ENCODE peak calls at places on chromosomes 2 and 18, in five cellular contexts. One of them, this sample, is unnamed. For H3K4me1, the result is how much of the 10 kb centered on the place peaks cover.

GRCh38 chr18:48545690-48546365 is 7.0 kb downstream of the CTIF start:
- DNase-seq in lung: peak
- DNase-seq in right lobe of liver: peak
- DNase-seq in upper lobe of right lung: peak
- DNase-seq in astrocyte: peak
- DNase-seq in this sample: no peak

GRCh38 chr18:74115046-74115445 is 32.6 kb downstream of the FBXO15 start:
- DNase-seq in lung: no peak
- DNase-seq in astrocyte: peak
- DNase-seq in upper lobe of right lung: no peak
- DNase-seq in right lobe of liver: no peak
- DNase-seq in this sample: no peak

GRCh38 chr2:168462543-168463045 is 6.5 kb downstream of the CERS6 start:
- DNase-seq in right lobe of liver: no peak
- DNase-seq in upper lobe of right lung: no peak
- DNase-seq in astrocyte: no peak
- DNase-seq in lung: no peak
- DNase-seq in this sample: no peak

GRCh38 chr2:218230882-218231281 is 13.9 kb downstream of the ARPC2 start:
- DNase-seq in upper lobe of right lung: no peak
- DNase-seq in astrocyte: peak
- DNase-seq in right lobe of liver: no peak
- DNase-seq in lung: no peak
- DNase-seq in this sample: no peak

GRCh38 chr2:161354106-161354505 is 45.9 kb downstream of the PSMD14 start:
- DNase-seq in astrocyte: no peak
- DNase-seq in upper lobe of right lung: no peak
- DNase-seq in lung: no peak
- DNase-seq in right lobe of liver: no peak
- DNase-seq in this sample: no peak

GRCh38 chr2:149994057-149994728 is 406.6 kb upstream of the MMADHC start:
- DNase-seq in right lobe of liver: no peak
- DNase-seq in astrocyte: peak
- DNase-seq in lung: peak
- DNase-seq in upper lobe of right lung: no peak
- DNase-seq in this sample: peak

GRCh38 chr2:11842324-11842723 is 95.9 kb downstream of the LPIN1 start:
- DNase-seq in upper lobe of right lung: no peak
- DNase-seq in right lobe of liver: no peak
- DNase-seq in lung: no peak
- DNase-seq in astrocyte: no peak
- DNase-seq in this sample: no peak

GRCh38 chr18:39685303-39685902 is 2119.8 kb upstream of the CELF4 start:
- DNase-seq in astrocyte: no peak
- DNase-seq in right lobe of liver: no peak
- DNase-seq in upper lobe of right lung: no peak
- DNase-seq in lung: no peak
- DNase-seq in this sample: no peak

DNA sequence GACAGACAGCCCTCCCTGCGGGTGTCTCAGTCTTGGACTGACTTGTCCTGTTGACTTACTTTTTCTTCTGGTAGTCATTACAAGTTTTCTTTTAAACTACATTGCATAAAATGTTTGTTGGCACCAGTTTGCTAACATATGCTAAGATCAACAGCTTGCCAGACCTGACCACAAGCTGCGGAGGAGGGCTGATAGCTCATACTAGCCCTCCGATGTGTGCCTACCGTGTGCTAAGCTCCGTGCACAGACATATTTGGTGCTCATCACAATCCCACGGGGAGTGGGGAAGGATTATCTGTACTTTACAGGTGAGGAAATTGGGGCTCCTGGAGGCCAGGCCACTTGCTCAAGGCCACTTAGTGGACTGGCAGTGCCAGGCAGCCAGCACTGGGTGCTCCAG is 72.8 kb upstream of the YPEL5 start:
- DNase-seq in astrocyte: no peak
- DNase-seq in lung: peak
- DNase-seq in right lobe of liver: no peak
- DNase-seq in upper lobe of right lung: no peak
- DNase-seq in this sample: no peak
- H3K4me3 ChIP-seq in astrocyte: no peak
- H3K4me3 ChIP-seq in lung: no peak
- H3K4me3 ChIP-seq in right lobe of liver: no peak
- H3K4me3 ChIP-seq in upper lobe of right lung: no peak
- H3K4me3 ChIP-seq in this sample: no peak

GRCh38 chr2:14632133-14632936 is at the start of gene LRATD1:
- DNase-seq in lung: peak
- DNase-seq in astrocyte: peak
- DNase-seq in right lobe of liver: peak
- DNase-seq in upper lobe of right lung: peak
- DNase-seq in this sample: peak

GRCh38 chr2:14633031-14633430 is 514 bp downstream of the LRATD1 start:
- DNase-seq in upper lobe of right lung: peak
- DNase-seq in right lobe of liver: peak
- DNase-seq in lung: no peak
- DNase-seq in astrocyte: no peak
- DNase-seq in this sample: peak

GRCh38 chr2:14634223-14634884 is 1.8 kb downstream of the LRATD1 start:
- DNase-seq in right lobe of liver: peak
- DNase-seq in upper lobe of right lung: peak
- DNase-seq in lung: peak
- DNase-seq in astrocyte: peak
- DNase-seq in this sample: peak

GRCh38 chr2:14633451-14634211 is 1.1 kb downstream of the LRATD1 start:
- DNase-seq in lung: peak
- DNase-seq in astrocyte: no peak
- DNase-seq in right lobe of liver: peak
- DNase-seq in upper lobe of right lung: peak
- DNase-seq in this sample: peak

DNA sequence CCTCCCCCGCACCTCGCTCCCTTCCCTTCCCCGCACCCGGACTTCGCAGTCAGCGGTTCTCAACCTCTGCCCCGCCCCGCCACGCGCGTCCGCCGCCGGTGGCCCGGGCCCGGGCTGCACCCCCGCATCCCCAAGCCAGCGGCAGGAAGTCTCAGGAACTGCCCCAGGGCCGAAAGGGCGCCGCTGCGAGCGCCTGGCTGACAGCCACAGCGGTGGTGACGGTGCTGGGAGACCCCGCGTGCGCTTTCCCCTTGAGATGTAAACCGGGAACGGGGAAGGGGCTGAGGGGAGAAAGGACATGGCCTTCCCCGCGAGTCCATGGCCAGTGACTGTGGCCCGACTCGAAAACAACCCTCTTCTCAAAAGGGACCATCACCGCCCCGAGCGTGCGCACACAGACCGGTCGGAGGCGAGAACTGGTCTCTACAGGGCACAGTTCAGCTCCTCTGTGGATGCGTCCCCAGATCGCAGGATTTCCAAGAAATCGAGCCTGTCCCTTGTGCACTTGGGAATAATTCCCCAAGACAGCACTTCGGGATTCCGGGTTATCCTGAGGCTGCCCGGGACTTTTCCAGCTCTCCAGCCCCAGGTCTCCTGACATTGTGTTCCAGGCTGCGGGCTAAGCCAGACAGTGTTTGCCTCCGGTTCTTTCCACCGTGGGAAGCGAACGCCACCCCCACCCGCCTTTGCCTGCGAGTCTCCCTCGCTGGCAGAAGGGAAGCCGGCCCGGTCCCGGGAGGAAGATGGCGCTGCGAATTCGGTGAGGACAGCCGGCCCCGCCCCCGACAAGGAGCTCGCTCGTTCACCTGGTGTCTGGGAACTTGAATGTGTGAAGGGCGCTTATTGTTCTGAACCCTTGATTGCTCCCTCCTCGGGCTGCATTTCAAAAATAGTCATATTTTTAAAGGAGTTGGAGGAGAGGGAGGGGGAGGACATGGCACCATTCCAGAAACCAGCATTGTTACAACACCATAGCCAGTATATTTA is 2.7 kb downstream of the LRATD1 start:
- DNase-seq in upper lobe of right lung: peak
- DNase-seq in lung: peak
- DNase-seq in astrocyte: peak
- DNase-seq in right lobe of liver: peak
- DNase-seq in this sample: peak
- TF ChIP-seq CTCF in upper lobe of right lung: no peak
- TF ChIP-seq CTCF in lung: no peak
- TF ChIP-seq CTCF in astrocyte: no peak
- TF ChIP-seq CTCF in right lobe of liver: no peak
- TF ChIP-seq CTCF in this sample: no peak

DNA sequence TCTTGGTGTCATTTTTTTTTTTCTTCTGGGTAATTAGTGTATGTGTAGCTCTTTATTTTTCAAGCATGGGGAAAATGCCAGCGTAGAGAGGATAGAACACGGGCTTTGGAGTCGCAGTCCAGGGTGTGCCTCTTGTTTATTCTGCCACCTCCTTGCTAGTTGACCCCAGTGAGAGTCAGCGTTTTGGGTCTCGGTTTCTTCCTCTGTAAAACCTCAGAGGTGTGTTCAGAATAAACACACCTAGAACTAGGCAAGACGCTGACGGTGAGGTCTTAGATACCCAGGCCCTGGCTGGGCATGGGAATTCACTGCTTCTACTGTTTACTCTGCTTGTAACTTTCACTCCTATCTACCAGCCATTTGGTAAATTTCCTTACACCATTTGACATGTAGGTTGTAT is 41.8 kb downstream of the ASAP2 start:
- DNase-seq in right lobe of liver: no peak
- DNase-seq in astrocyte: no peak
- DNase-seq in upper lobe of right lung: no peak
- DNase-seq in lung: no peak
- DNase-seq in this sample: no peak
- H3K4me1 ChIP-seq in right lobe of liver: under half
- H3K4me1 ChIP-seq in astrocyte: half or more
- H3K4me1 ChIP-seq in upper lobe of right lung: under half
- H3K4me1 ChIP-seq in lung: under half
- H3K4me1 ChIP-seq in this sample: under half

GRCh38 chr18:9534844-9535243 is 59.5 kb downstream of the RALBP1 start:
- DNase-seq in right lobe of liver: no peak
- DNase-seq in lung: no peak
- DNase-seq in astrocyte: no peak
- DNase-seq in upper lobe of right lung: no peak
- DNase-seq in this sample: no peak
- H3K4me3 ChIP-seq in right lobe of liver: no peak
- H3K4me3 ChIP-seq in lung: no peak
- H3K4me3 ChIP-seq in astrocyte: no peak
- H3K4me3 ChIP-seq in upper lobe of right lung: no peak
- H3K4me3 ChIP-seq in this sample: no peak

GRCh38 chr2:203097735-203098134 is 83.1 kb downstream of the NBEAL1 start:
- DNase-seq in lung: no peak
- DNase-seq in upper lobe of right lung: no peak
- DNase-seq in right lobe of liver: no peak
- DNase-seq in astrocyte: no peak
- DNase-seq in this sample: no peak
- TF ChIP-seq CTCF in lung: no peak
- TF ChIP-seq CTCF in upper lobe of right lung: no peak
- TF ChIP-seq CTCF in right lobe of liver: no peak
- TF ChIP-seq CTCF in astrocyte: peak
- TF ChIP-seq CTCF in this sample: no peak

GRCh38 chr2:82254728-82255127 is 1950.2 kb upstream of the LRRTM1 start:
- DNase-seq in right lobe of liver: no peak
- DNase-seq in upper lobe of right lung: no peak
- DNase-seq in astrocyte: no peak
- DNase-seq in lung: no peak
- DNase-seq in this sample: no peak
- H3K4me1 ChIP-seq in right lobe of liver: under half
- H3K4me1 ChIP-seq in upper lobe of right lung: under half
- H3K4me1 ChIP-seq in astrocyte: under half
- H3K4me1 ChIP-seq in lung: under half
- H3K4me1 ChIP-seq in this sample: under half

DNA sequence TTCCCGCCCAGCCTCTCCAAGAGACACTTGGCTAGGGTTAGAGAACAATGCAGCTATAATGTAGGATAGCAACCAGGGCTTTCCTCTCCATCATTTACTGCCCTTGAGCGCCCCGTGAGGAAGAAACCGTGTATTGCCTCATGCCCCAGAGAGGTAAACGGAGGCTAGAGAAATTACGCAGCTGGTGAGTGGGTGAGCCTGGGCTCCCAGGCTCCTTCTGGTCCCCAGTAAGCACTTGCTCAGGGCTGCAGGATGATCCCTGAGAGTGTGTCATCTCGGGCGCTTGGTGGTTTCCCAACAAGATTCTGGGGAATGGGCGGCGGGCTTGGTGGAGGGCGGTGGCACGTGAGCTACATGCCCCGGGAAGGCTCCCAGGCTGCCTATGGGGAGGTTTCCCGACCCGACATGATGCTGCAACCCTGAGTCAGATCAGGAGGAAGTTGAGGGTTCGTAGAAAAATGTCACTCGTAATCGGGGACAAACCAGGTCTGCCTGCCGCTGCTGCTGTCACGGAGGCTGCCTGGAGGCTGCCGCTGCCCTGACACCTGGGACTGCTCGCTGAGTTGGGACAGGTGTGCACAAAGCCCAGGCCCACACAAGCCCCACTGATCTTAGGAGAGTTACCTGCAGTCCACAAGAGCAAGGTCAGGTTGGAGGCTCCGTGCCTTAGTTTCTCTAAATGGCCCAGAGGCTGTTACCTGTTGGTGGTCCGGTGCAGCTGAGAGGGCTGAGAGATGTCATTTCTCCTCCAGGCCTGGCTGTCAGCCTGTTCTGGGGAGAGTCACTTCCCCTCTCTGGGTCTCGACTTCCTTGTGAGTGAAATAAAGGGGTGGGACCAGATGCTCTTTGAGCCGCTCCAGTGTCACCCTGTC is at the start of gene GPR55:
- DNase-seq in astrocyte: no peak
- DNase-seq in lung: no peak
- DNase-seq in right lobe of liver: peak
- DNase-seq in upper lobe of right lung: peak
- DNase-seq in this sample: peak
- H3K4me3 ChIP-seq in astrocyte: no peak
- H3K4me3 ChIP-seq in lung: no peak
- H3K4me3 ChIP-seq in right lobe of liver: no peak
- H3K4me3 ChIP-seq in upper lobe of right lung: peak
- H3K4me3 ChIP-seq in this sample: no peak

This sample was measured in pancreas.